ENCODE peak calls at places on chromosomes 2 and 18, in six cellular contexts. U, B, V, D, J and A are unnamed samples.

GRCh38 chr18:79107886-79108285 is 38.7 kb downstream of the ATP9B start:
- DNase-seq in D (no peak), J (no peak), B (no peak), V (no peak), U (no peak), A (no peak)

GRCh38 chr2:71796174-71796592 is 342.8 kb downstream of the DYSF start:
- DNase-seq in U (no peak), J (no peak), V (no peak), B (no peak), D (no peak), A (no peak)

GRCh38 chr2:33670392-33670937 is 71.4 kb upstream of the FAM98A start:
- DNase-seq in U (no peak), V (no peak), B (no peak), J (no peak), D (no peak), A (no peak)

GRCh38 chr2:108579631-108580030 is 45.4 kb downstream of the LIMS1 start:
- DNase-seq in D (no peak), B (no peak), V (no peak), U (no peak), J (no peak), A (no peak)

GRCh38 chr18:28013064-28013463 is 163.9 kb downstream of the CDH2 start:
- DNase-seq in J (no peak), U (no peak), D (no peak), B (no peak), V (no peak), A (no peak)

GRCh38 chr18:36668349-36668748 is 160.5 kb downstream of the TPGS2 start:
- DNase-seq in B (no peak), D (no peak), V (no peak), J (no peak), U (no peak), A (no peak)

GRCh38 chr2:200302940-200303727 is 3.4 kb upstream of the SPATS2L start:
- DNase-seq in D (no peak), U (no peak), J (no peak), V (peak; percentile 3), B (no peak), A (no peak)

GRCh38 chr2:143513081-143513480 is 383.9 kb downstream of the ARHGAP15 start:
- DNase-seq in J (no peak), U (no peak), B (no peak), D (no peak), V (peak; percentile 24), A (no peak)

GRCh38 chr18:39846277-39846676 is 2108.8 kb upstream of the PIK3C3 start:
- DNase-seq in V (no peak), B (no peak), J (no peak), D (no peak), U (no peak), A (no peak)

GRCh38 chr18:48635806-48636205 is 97.0 kb downstream of the CTIF start:
- DNase-seq in D (no peak), J (no peak), V (no peak), U (no peak), B (no peak), A (no peak)

GRCh38 chr2:61887684-61888303 is 662 bp downstream of the CCT4 start:
- DNase-seq in D (no peak), B (no peak), J (peak; percentile 8), U (no peak), V (peak; percentile 18), A (no peak)

GRCh38 chr2:125471963-125472362 is 1184.0 kb upstream of the GYPC start:
- DNase-seq in U (no peak), D (no peak), B (no peak), V (no peak), J (no peak), A (no peak)

GRCh38 chr18:8165095-8165494 is 444.1 kb upstream of the RAB12 start:
- DNase-seq in B (no peak), D (no peak), V (no peak), J (no peak), U (no peak), A (no peak)

GRCh38 chr2:43073373-43073772 is 153.0 kb downstream of the ZFP36L2 start:
- DNase-seq in J (no peak), B (no peak), D (no peak), V (no peak), U (no peak), A (no peak)

GRCh38 chr2:209938906-209939305 is 63.5 kb upstream of the RPE start:
- DNase-seq in B (no peak), V (no peak), D (no peak), J (no peak), U (no peak), A (no peak)

GRCh38 chr2:191713837-191714236 is 35.9 kb downstream of the NABP1 start:
- DNase-seq in V (no peak), B (no peak), J (no peak), D (no peak), U (no peak), A (no peak)

GRCh38 chr18:12034241-12035100 is 53.2 kb downstream of the IMPA2 start:
- DNase-seq in U (no peak), B (no peak), J (no peak), V (peak; percentile 21), D (no peak), A (no peak)

GRCh38 chr2:45834372-45834771 is 182.9 kb downstream of the PRKCE start:
- DNase-seq in D (no peak), J (no peak), U (no peak), V (peak; percentile 23), B (no peak), A (no peak)

GRCh38 chr2:118290436-118291004 is 202.2 kb downstream of the INSIG2 start:
- DNase-seq in V (no peak), J (no peak), D (no peak), B (no peak), U (no peak), A (no peak)

GRCh38 chr2:150280255-150280654 is 207.2 kb downstream of the RND3 start:
- DNase-seq in V (no peak), U (no peak), J (no peak), B (no peak), D (no peak), A (no peak)